ENCODE peak calls at places on chromosomes 4 and X, in four cellular contexts. One of them, this sample, is unnamed. For H3K9me3, the result is how much of the 10 kb centered on the place peaks cover.

GRCh38 chr4:152803541-152803940 is 23.8 kb downstream of the ARFIP1 start:
- DNase-seq in suprapubic skin: no peak
- DNase-seq in K562: no peak
- DNase-seq in sigmoid colon: no peak
- DNase-seq in this sample: no peak

GRCh38 chr4:139247241-139247640 is 32.8 kb downstream of the MGARP start:
- DNase-seq in suprapubic skin: no peak
- DNase-seq in K562: no peak
- DNase-seq in sigmoid colon: no peak
- DNase-seq in this sample: no peak

GRCh38 chr4:5780831-5781480 is 70.0 kb downstream of the EVC start:
- DNase-seq in suprapubic skin: peak
- DNase-seq in K562: no peak
- DNase-seq in sigmoid colon: peak
- DNase-seq in this sample: no peak

GRCh38 chr4:147761218-147761883 is 29.5 kb downstream of the ARHGAP10 start:
- DNase-seq in suprapubic skin: no peak
- DNase-seq in K562: no peak
- DNase-seq in sigmoid colon: no peak
- DNase-seq in this sample: no peak

GRCh38 chrX:75655627-75656026 is 129.4 kb downstream of the MAGEE2 start:
- DNase-seq in suprapubic skin: no peak
- DNase-seq in K562: no peak
- DNase-seq in sigmoid colon: no peak
- DNase-seq in this sample: no peak

GRCh38 chrX:24242649-24243556 is 71.0 kb downstream of the SUPT20HL2 start:
- DNase-seq in suprapubic skin: peak
- DNase-seq in K562: no peak
- DNase-seq in sigmoid colon: peak
- DNase-seq in this sample: peak

GRCh38 chr4:24763631-24764302 is 31.6 kb upstream of the SOD3 start:
- DNase-seq in suprapubic skin: no peak
- DNase-seq in K562: no peak
- DNase-seq in sigmoid colon: no peak
- DNase-seq in this sample: no peak

GRCh38 chrX:40105016-40105790 is 7.4 kb upstream of the BCOR start:
- DNase-seq in suprapubic skin: no peak
- DNase-seq in K562: no peak
- DNase-seq in sigmoid colon: no peak
- DNase-seq in this sample: no peak

GRCh38 chrX:155632424-155633100 is 19.8 kb upstream of the TMLHE start:
- DNase-seq in suprapubic skin: no peak
- DNase-seq in K562: no peak
- DNase-seq in sigmoid colon: no peak
- DNase-seq in this sample: no peak

GRCh38 chr4:90186229-90186628 is 59.0 kb downstream of the CCSER1 start:
- DNase-seq in suprapubic skin: no peak
- DNase-seq in K562: no peak
- DNase-seq in sigmoid colon: no peak
- DNase-seq in this sample: no peak

GRCh38 chrX:1807301-1807731 is 192.5 kb downstream of the ASMT start:
- DNase-seq in suprapubic skin: no peak
- DNase-seq in K562: no peak
- DNase-seq in sigmoid colon: no peak
- DNase-seq in this sample: no peak

GRCh38 chr4:38980903-38981676 is 51.1 kb downstream of the TMEM156 start:
- DNase-seq in suprapubic skin: no peak
- DNase-seq in K562: no peak
- DNase-seq in sigmoid colon: no peak
- DNase-seq in this sample: no peak

GRCh38 chrX:70089575-70090297 is 27.5 kb downstream of the OTUD6A start:
- DNase-seq in suprapubic skin: no peak
- DNase-seq in K562: no peak
- DNase-seq in sigmoid colon: no peak
- DNase-seq in this sample: no peak

GRCh38 chr4:146330392-146330791 is 116.1 kb downstream of the REELD1 start:
- DNase-seq in suprapubic skin: no peak
- DNase-seq in K562: no peak
- DNase-seq in sigmoid colon: no peak
- DNase-seq in this sample: no peak

GRCh38 chr4:126202226-126202625 is 887.5 kb downstream of the FAT4 start:
- DNase-seq in suprapubic skin: no peak
- DNase-seq in K562: no peak
- DNase-seq in sigmoid colon: no peak
- DNase-seq in this sample: no peak

GRCh38 chr4:102687373-102687981 is 73.3 kb downstream of the MANBA start:
- DNase-seq in suprapubic skin: no peak
- DNase-seq in K562: no peak
- DNase-seq in sigmoid colon: no peak
- DNase-seq in this sample: no peak

GRCh38 chrX:295136-295535 is 14.0 kb downstream of the PLCXD1 start:
- DNase-seq in suprapubic skin: peak
- DNase-seq in K562: no peak
- DNase-seq in sigmoid colon: peak
- DNase-seq in this sample: no peak

GRCh38 chr4:186068581-186069402 is at the start of gene TLR3:
- DNase-seq in suprapubic skin: no peak
- DNase-seq in K562: no peak
- DNase-seq in sigmoid colon: no peak
- DNase-seq in this sample: no peak

GRCh38 chrX:64152857-64153256 is 52.7 kb downstream of the AMER1 start:
- DNase-seq in suprapubic skin: no peak
- DNase-seq in K562: no peak
- DNase-seq in sigmoid colon: no peak
- DNase-seq in this sample: no peak

GRCh38 chr4:2267320-2267811 is 5.5 kb upstream of the MXD4 start:
- DNase-seq in suprapubic skin: no peak
- DNase-seq in K562: peak
- DNase-seq in sigmoid colon: no peak
- DNase-seq in this sample: no peak

GRCh38 chr4:124948976-124949597 is 236.6 kb upstream of the ANKRD50 start:
- DNase-seq in suprapubic skin: no peak
- DNase-seq in K562: no peak
- DNase-seq in sigmoid colon: no peak
- DNase-seq in this sample: no peak

GRCh38 chrX:24426340-24426913 is 38.7 kb upstream of the PDK3 start:
- DNase-seq in suprapubic skin: no peak
- DNase-seq in K562: peak
- DNase-seq in sigmoid colon: no peak
- DNase-seq in this sample: no peak

GRCh38 chr4:164959896-164960295 is 17.6 kb downstream of the TRIM61 start:
- DNase-seq in suprapubic skin: no peak
- DNase-seq in K562: no peak
- DNase-seq in sigmoid colon: no peak
- DNase-seq in this sample: no peak

GRCh38 chrX:148310402-148311200 is 189.8 kb upstream of the AFF2 start:
- DNase-seq in suprapubic skin: no peak
- DNase-seq in K562: no peak
- DNase-seq in sigmoid colon: no peak
- DNase-seq in this sample: no peak

GRCh38 chr4:109996531-109996930 is 83.8 kb downstream of the EGF start:
- DNase-seq in suprapubic skin: no peak
- DNase-seq in K562: no peak
- DNase-seq in sigmoid colon: no peak
- DNase-seq in this sample: no peak

GRCh38 chrX:11597479-11597878 is 68.2 kb downstream of the ARHGAP6 start:
- DNase-seq in suprapubic skin: no peak
- DNase-seq in K562: no peak
- DNase-seq in sigmoid colon: no peak
- DNase-seq in this sample: no peak

GRCh38 chr4:7369511-7369910 is 65.2 kb downstream of the PSAPL1 start:
- DNase-seq in suprapubic skin: no peak
- DNase-seq in K562: no peak
- DNase-seq in sigmoid colon: peak
- DNase-seq in this sample: no peak

GRCh38 chr4:82376109-82376508 is 2.3 kb upstream of the HNRNPD start:
- DNase-seq in suprapubic skin: no peak
- DNase-seq in K562: no peak
- DNase-seq in sigmoid colon: no peak
- DNase-seq in this sample: no peak

GRCh38 chr4:82372502-82372873 is 1.3 kb downstream of the HNRNPD start:
- DNase-seq in suprapubic skin: no peak
- DNase-seq in K562: peak
- DNase-seq in sigmoid colon: peak
- DNase-seq in this sample: peak

GRCh38 chr4:82372874-82373815 is 646 bp downstream of the HNRNPD start:
- DNase-seq in suprapubic skin: peak
- DNase-seq in K562: peak
- DNase-seq in sigmoid colon: peak
- DNase-seq in this sample: peak

GRCh38 chr4:82371398-82371972 is 2.3 kb downstream of the HNRNPD start:
- DNase-seq in suprapubic skin: no peak
- DNase-seq in K562: peak
- DNase-seq in sigmoid colon: no peak
- DNase-seq in this sample: no peak

DNA sequence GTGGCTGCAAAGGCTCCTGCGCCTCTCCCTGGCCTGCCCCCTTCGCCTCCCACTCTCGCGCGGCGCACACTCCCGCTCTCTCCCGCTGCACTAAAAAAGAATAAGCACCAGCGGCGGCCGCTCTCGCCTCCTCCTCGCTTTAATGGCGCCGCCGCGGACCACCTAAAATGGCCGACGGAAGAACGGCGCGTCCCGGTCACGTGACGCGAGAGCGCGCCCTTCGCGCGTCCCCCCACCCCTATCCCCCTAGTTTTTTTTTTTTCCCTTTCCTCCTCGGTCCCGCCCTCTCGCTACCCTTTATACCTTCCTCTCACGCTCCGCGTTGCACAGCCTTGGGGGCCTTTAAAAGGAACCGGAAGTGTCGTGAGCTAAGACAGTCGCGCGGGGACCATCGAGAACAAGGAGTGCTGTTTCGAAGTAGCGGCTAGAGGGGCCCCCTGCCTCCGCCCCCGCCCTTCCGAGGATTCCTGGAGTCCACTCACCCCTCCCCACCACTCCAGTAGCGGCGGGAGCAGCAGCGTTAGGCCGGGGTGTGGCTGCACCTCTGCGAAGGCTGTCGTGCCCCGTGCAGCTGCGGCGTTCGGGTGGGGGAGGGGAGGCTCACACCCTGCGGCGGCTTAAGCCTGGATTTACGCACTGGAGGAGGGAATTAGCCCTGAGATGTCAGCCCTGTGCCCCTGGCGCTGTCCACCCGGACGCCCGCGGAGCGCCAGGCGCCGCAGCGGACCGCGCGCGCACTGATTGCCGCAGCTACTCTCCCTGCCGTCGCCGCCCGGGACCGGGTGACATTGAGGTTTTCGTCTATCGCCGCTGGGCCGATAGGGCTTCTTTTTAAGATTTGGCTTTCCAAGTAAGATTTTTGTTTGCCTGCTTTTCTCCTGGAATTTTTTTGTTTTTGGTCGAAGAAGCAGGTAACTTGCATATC is at the start of gene HNRNPD:
- DNase-seq in suprapubic skin: peak
- DNase-seq in K562: peak
- DNase-seq in sigmoid colon: peak
- DNase-seq in this sample: peak
- TF ChIP-seq EP300 in suprapubic skin: no peak
- TF ChIP-seq EP300 in K562: no peak
- TF ChIP-seq EP300 in sigmoid colon: no peak
- TF ChIP-seq EP300 in this sample: peak

GRCh38 chr4:40401646-40402045 is 66.5 kb downstream of the CHRNA9 start:
- DNase-seq in suprapubic skin: no peak
- DNase-seq in K562: no peak
- DNase-seq in sigmoid colon: no peak
- DNase-seq in this sample: no peak

GRCh38 chr4:40403079-40403478 is 67.9 kb downstream of the CHRNA9 start:
- DNase-seq in suprapubic skin: no peak
- DNase-seq in K562: no peak
- DNase-seq in sigmoid colon: no peak
- DNase-seq in this sample: no peak

GRCh38 chr4:40399578-40399977 is 64.4 kb downstream of the CHRNA9 start:
- DNase-seq in suprapubic skin: no peak
- DNase-seq in K562: no peak
- DNase-seq in sigmoid colon: no peak
- DNase-seq in this sample: no peak

GRCh38 chr4:40402556-40402955 is 67.4 kb downstream of the CHRNA9 start:
- DNase-seq in suprapubic skin: no peak
- DNase-seq in K562: no peak
- DNase-seq in sigmoid colon: no peak
- DNase-seq in this sample: no peak

DNA sequence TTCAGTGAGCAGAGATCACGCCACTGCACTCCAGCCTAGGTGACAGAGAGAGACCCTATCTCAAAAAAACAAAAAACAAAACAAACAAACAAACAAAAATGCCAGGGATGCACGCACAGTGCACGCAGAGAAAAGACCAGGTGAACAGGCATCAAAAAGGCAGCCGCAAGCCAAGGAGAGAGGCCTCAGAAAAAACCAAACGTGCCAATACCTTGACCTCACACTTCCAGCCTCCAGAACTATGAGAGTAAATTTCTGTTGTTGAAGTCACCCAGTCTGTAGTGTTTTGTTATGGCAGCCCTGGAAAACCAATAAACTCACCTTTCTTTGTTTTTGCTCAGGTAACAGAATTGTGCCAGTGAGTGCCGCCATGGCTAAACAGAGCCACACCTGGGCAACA is 66.0 kb downstream of the CHRNA9 start:
- DNase-seq in suprapubic skin: no peak
- DNase-seq in K562: no peak
- DNase-seq in sigmoid colon: no peak
- DNase-seq in this sample: no peak
- H3K27ac ChIP-seq in suprapubic skin: no peak
- H3K27ac ChIP-seq in K562: no peak
- H3K27ac ChIP-seq in sigmoid colon: no peak
- H3K27ac ChIP-seq in this sample: no peak

GRCh38 chr4:92251711-92252110 is 52.1 kb upstream of the GRID2 start:
- DNase-seq in suprapubic skin: no peak
- DNase-seq in K562: no peak
- DNase-seq in sigmoid colon: no peak
- DNase-seq in this sample: no peak
- H3K9me3 ChIP-seq in suprapubic skin: under half
- H3K9me3 ChIP-seq in K562: under half
- H3K9me3 ChIP-seq in sigmoid colon: under half
- H3K9me3 ChIP-seq in this sample: under half

GRCh38 chrX:46330981-46331380 is 214.2 kb downstream of the ZNF674 start:
- DNase-seq in suprapubic skin: no peak
- DNase-seq in K562: no peak
- DNase-seq in sigmoid colon: no peak
- DNase-seq in this sample: no peak

GRCh38 chrX:46328133-46328532 is 217.1 kb downstream of the ZNF674 start:
- DNase-seq in suprapubic skin: no peak
- DNase-seq in K562: no peak
- DNase-seq in sigmoid colon: no peak
- DNase-seq in this sample: no peak

GRCh38 chrX:46330513-46330912 is 214.7 kb downstream of the ZNF674 start:
- DNase-seq in suprapubic skin: no peak
- DNase-seq in K562: no peak
- DNase-seq in sigmoid colon: no peak
- DNase-seq in this sample: no peak

GRCh38 chrX:46333550-46333949 is 211.7 kb downstream of the ZNF674 start:
- DNase-seq in suprapubic skin: no peak
- DNase-seq in K562: no peak
- DNase-seq in sigmoid colon: no peak
- DNase-seq in this sample: no peak
- TF ChIP-seq EP300 in suprapubic skin: no peak
- TF ChIP-seq EP300 in K562: no peak
- TF ChIP-seq EP300 in sigmoid colon: no peak
- TF ChIP-seq EP300 in this sample: no peak